ENCODE peak calls at places on chromosomes 11 and 22, in eight cellular contexts. One of them, this sample, is unnamed.

GRCh38 chr11:120184371-120184945 is 26.4 kb upstream of the OAF start:
- DNase-seq in caudate nucleus: no peak
- DNase-seq in T-cell: no peak
- DNase-seq in central memory CD8-positive, alpha-beta T cell: no peak
- DNase-seq in NAMALWA: no peak
- DNase-seq in Calu3: no peak
- DNase-seq in central memory CD4-positive, alpha-beta T cell: no peak
- DNase-seq in T-helper 9 cell: no peak
- DNase-seq in this sample: no peak

GRCh38 chr11:68016161-68016903 is 6.2 kb downstream of the ALDH3B1 start:
- DNase-seq in caudate nucleus: no peak
- DNase-seq in T-cell: no peak
- DNase-seq in central memory CD8-positive, alpha-beta T cell: no peak
- DNase-seq in NAMALWA: peak; percentile 34
- DNase-seq in Calu3: no peak
- DNase-seq in central memory CD4-positive, alpha-beta T cell: no peak
- DNase-seq in T-helper 9 cell: no peak
- DNase-seq in this sample: no peak

GRCh38 chr11:102111787-102112653 is 1.8 kb downstream of the YAP1 start:
- DNase-seq in caudate nucleus: no peak
- DNase-seq in T-cell: no peak
- DNase-seq in central memory CD8-positive, alpha-beta T cell: no peak
- DNase-seq in NAMALWA: no peak
- DNase-seq in Calu3: no peak
- DNase-seq in central memory CD4-positive, alpha-beta T cell: peak; percentile 28
- DNase-seq in T-helper 9 cell: no peak
- DNase-seq in this sample: no peak

GRCh38 chr22:33438273-33438672 is 380.1 kb upstream of the SYN3 start:
- DNase-seq in caudate nucleus: peak; percentile 18
- DNase-seq in T-cell: no peak
- DNase-seq in central memory CD8-positive, alpha-beta T cell: no peak
- DNase-seq in NAMALWA: no peak
- DNase-seq in Calu3: peak; percentile 21
- DNase-seq in central memory CD4-positive, alpha-beta T cell: no peak
- DNase-seq in T-helper 9 cell: no peak
- DNase-seq in this sample: peak; percentile 5

GRCh38 chr11:75487366-75487765 is 38.4 kb downstream of the GDPD5 start:
- DNase-seq in caudate nucleus: no peak
- DNase-seq in T-cell: no peak
- DNase-seq in central memory CD8-positive, alpha-beta T cell: no peak
- DNase-seq in NAMALWA: no peak
- DNase-seq in Calu3: no peak
- DNase-seq in central memory CD4-positive, alpha-beta T cell: no peak
- DNase-seq in T-helper 9 cell: no peak
- DNase-seq in this sample: no peak

GRCh38 chr11:101912823-101913284 is 2.0 kb upstream of the CEP126 start:
- DNase-seq in caudate nucleus: no peak
- DNase-seq in T-cell: no peak
- DNase-seq in central memory CD8-positive, alpha-beta T cell: no peak
- DNase-seq in NAMALWA: no peak
- DNase-seq in Calu3: no peak
- DNase-seq in central memory CD4-positive, alpha-beta T cell: no peak
- DNase-seq in T-helper 9 cell: no peak
- DNase-seq in this sample: no peak

GRCh38 chr11:86477495-86478155 is 102.9 kb downstream of the CCDC81 start:
- DNase-seq in caudate nucleus: no peak
- DNase-seq in T-cell: no peak
- DNase-seq in central memory CD8-positive, alpha-beta T cell: no peak
- DNase-seq in NAMALWA: no peak
- DNase-seq in Calu3: no peak
- DNase-seq in central memory CD4-positive, alpha-beta T cell: no peak
- DNase-seq in T-helper 9 cell: no peak
- DNase-seq in this sample: no peak

GRCh38 chr22:25057013-25057881 is 104.7 kb downstream of the KIAA1671 start:
- DNase-seq in caudate nucleus: peak; percentile 42
- DNase-seq in T-cell: peak; percentile 18
- DNase-seq in central memory CD8-positive, alpha-beta T cell: peak; percentile 58
- DNase-seq in NAMALWA: peak; percentile 72
- DNase-seq in Calu3: peak; percentile 86
- DNase-seq in central memory CD4-positive, alpha-beta T cell: peak; percentile 55
- DNase-seq in T-helper 9 cell: peak; percentile 76
- DNase-seq in this sample: peak; percentile 42

GRCh38 chr22:39098026-39098425 is 982 bp downstream of the APOBEC3H start:
- DNase-seq in caudate nucleus: no peak
- DNase-seq in T-cell: no peak
- DNase-seq in central memory CD8-positive, alpha-beta T cell: no peak
- DNase-seq in NAMALWA: no peak
- DNase-seq in Calu3: no peak
- DNase-seq in central memory CD4-positive, alpha-beta T cell: no peak
- DNase-seq in T-helper 9 cell: no peak
- DNase-seq in this sample: no peak

GRCh38 chr11:12906501-12906900 is 102.6 kb upstream of the RASSF10 start:
- DNase-seq in caudate nucleus: no peak
- DNase-seq in T-cell: no peak
- DNase-seq in central memory CD8-positive, alpha-beta T cell: no peak
- DNase-seq in NAMALWA: no peak
- DNase-seq in Calu3: no peak
- DNase-seq in central memory CD4-positive, alpha-beta T cell: no peak
- DNase-seq in T-helper 9 cell: no peak
- DNase-seq in this sample: no peak

GRCh38 chr11:87263439-87263838 is 225.7 kb downstream of the TMEM135 start:
- DNase-seq in caudate nucleus: no peak
- DNase-seq in T-cell: no peak
- DNase-seq in central memory CD8-positive, alpha-beta T cell: no peak
- DNase-seq in NAMALWA: no peak
- DNase-seq in Calu3: no peak
- DNase-seq in central memory CD4-positive, alpha-beta T cell: no peak
- DNase-seq in T-helper 9 cell: no peak
- DNase-seq in this sample: no peak

GRCh38 chr22:36300396-36301212 is 47.7 kb downstream of the APOL1 start:
- DNase-seq in caudate nucleus: no peak
- DNase-seq in T-cell: no peak
- DNase-seq in central memory CD8-positive, alpha-beta T cell: no peak
- DNase-seq in NAMALWA: no peak
- DNase-seq in Calu3: no peak
- DNase-seq in central memory CD4-positive, alpha-beta T cell: no peak
- DNase-seq in T-helper 9 cell: no peak
- DNase-seq in this sample: no peak

GRCh38 chr22:46830001-46830715 is 67.7 kb downstream of the TBC1D22A start:
- DNase-seq in caudate nucleus: no peak
- DNase-seq in T-cell: no peak
- DNase-seq in central memory CD8-positive, alpha-beta T cell: no peak
- DNase-seq in NAMALWA: no peak
- DNase-seq in Calu3: peak; percentile 69
- DNase-seq in central memory CD4-positive, alpha-beta T cell: no peak
- DNase-seq in T-helper 9 cell: no peak
- DNase-seq in this sample: no peak

GRCh38 chr22:33922268-33922667 is 2.0 kb upstream of the LARGE1 start:
- DNase-seq in caudate nucleus: peak; percentile 39
- DNase-seq in T-cell: no peak
- DNase-seq in central memory CD8-positive, alpha-beta T cell: no peak
- DNase-seq in NAMALWA: peak; percentile 54
- DNase-seq in Calu3: peak; percentile 13
- DNase-seq in central memory CD4-positive, alpha-beta T cell: peak; percentile 8
- DNase-seq in T-helper 9 cell: no peak
- DNase-seq in this sample: peak; percentile 17

GRCh38 chr11:18792066-18792591 is 531 bp upstream of the PTPN5 start:
- DNase-seq in caudate nucleus: no peak
- DNase-seq in T-cell: no peak
- DNase-seq in central memory CD8-positive, alpha-beta T cell: no peak
- DNase-seq in NAMALWA: no peak
- DNase-seq in Calu3: no peak
- DNase-seq in central memory CD4-positive, alpha-beta T cell: no peak
- DNase-seq in T-helper 9 cell: no peak
- DNase-seq in this sample: no peak

GRCh38 chr11:73565804-73566203 is 32.1 kb downstream of the FAM168A start:
- DNase-seq in caudate nucleus: no peak
- DNase-seq in T-cell: no peak
- DNase-seq in central memory CD8-positive, alpha-beta T cell: no peak
- DNase-seq in NAMALWA: no peak
- DNase-seq in Calu3: no peak
- DNase-seq in central memory CD4-positive, alpha-beta T cell: no peak
- DNase-seq in T-helper 9 cell: no peak
- DNase-seq in this sample: no peak

GRCh38 chr11:43925063-43925931 is 17.1 kb upstream of the C11orf96 start:
- DNase-seq in caudate nucleus: no peak
- DNase-seq in T-cell: no peak
- DNase-seq in central memory CD8-positive, alpha-beta T cell: no peak
- DNase-seq in NAMALWA: no peak
- DNase-seq in Calu3: no peak
- DNase-seq in central memory CD4-positive, alpha-beta T cell: no peak
- DNase-seq in T-helper 9 cell: no peak
- DNase-seq in this sample: no peak

GRCh38 chr11:105609341-105609781 is 512 bp upstream of the GRIA4 start:
- DNase-seq in caudate nucleus: peak; percentile 58
- DNase-seq in T-cell: no peak
- DNase-seq in central memory CD8-positive, alpha-beta T cell: no peak
- DNase-seq in NAMALWA: peak; percentile 37
- DNase-seq in Calu3: peak; percentile 20
- DNase-seq in central memory CD4-positive, alpha-beta T cell: no peak
- DNase-seq in T-helper 9 cell: no peak
- DNase-seq in this sample: peak; percentile 67

GRCh38 chr11:77035041-77035440 is 843 bp downstream of the B3GNT6 start:
- DNase-seq in caudate nucleus: no peak
- DNase-seq in T-cell: no peak
- DNase-seq in central memory CD8-positive, alpha-beta T cell: no peak
- DNase-seq in NAMALWA: no peak
- DNase-seq in Calu3: no peak
- DNase-seq in central memory CD4-positive, alpha-beta T cell: no peak
- DNase-seq in T-helper 9 cell: no peak
- DNase-seq in this sample: no peak

GRCh38 chr11:45453721-45454120 is 167.6 kb upstream of the SYT13 start:
- DNase-seq in caudate nucleus: no peak
- DNase-seq in T-cell: no peak
- DNase-seq in central memory CD8-positive, alpha-beta T cell: no peak
- DNase-seq in NAMALWA: no peak
- DNase-seq in Calu3: no peak
- DNase-seq in central memory CD4-positive, alpha-beta T cell: no peak
- DNase-seq in T-helper 9 cell: no peak
- DNase-seq in this sample: no peak

GRCh38 chr11:115580927-115581680 is 76.9 kb upstream of the CADM1 start:
- DNase-seq in caudate nucleus: no peak
- DNase-seq in T-cell: no peak
- DNase-seq in central memory CD8-positive, alpha-beta T cell: no peak
- DNase-seq in NAMALWA: no peak
- DNase-seq in Calu3: no peak
- DNase-seq in central memory CD4-positive, alpha-beta T cell: no peak
- DNase-seq in T-helper 9 cell: no peak
- DNase-seq in this sample: no peak

GRCh38 chr22:31229402-31230140 is 17.5 kb downstream of the LIMK2 start:
- DNase-seq in caudate nucleus: no peak
- DNase-seq in T-cell: no peak
- DNase-seq in central memory CD8-positive, alpha-beta T cell: no peak
- DNase-seq in NAMALWA: peak; percentile 19
- DNase-seq in Calu3: no peak
- DNase-seq in central memory CD4-positive, alpha-beta T cell: no peak
- DNase-seq in T-helper 9 cell: no peak
- DNase-seq in this sample: no peak

GRCh38 chr11:83319346-83319745 is 33.2 kb upstream of the CCDC90B start:
- DNase-seq in caudate nucleus: no peak
- DNase-seq in T-cell: no peak
- DNase-seq in central memory CD8-positive, alpha-beta T cell: no peak
- DNase-seq in NAMALWA: no peak
- DNase-seq in Calu3: no peak
- DNase-seq in central memory CD4-positive, alpha-beta T cell: no peak
- DNase-seq in T-helper 9 cell: no peak
- DNase-seq in this sample: no peak

GRCh38 chr11:78940500-78941225 is 366.0 kb upstream of the NARS2 start:
- DNase-seq in caudate nucleus: no peak
- DNase-seq in T-cell: no peak
- DNase-seq in central memory CD8-positive, alpha-beta T cell: no peak
- DNase-seq in NAMALWA: no peak
- DNase-seq in Calu3: no peak
- DNase-seq in central memory CD4-positive, alpha-beta T cell: no peak
- DNase-seq in T-helper 9 cell: no peak
- DNase-seq in this sample: no peak

GRCh38 chr11:69208190-69209037 is 52.7 kb downstream of the SMIM38 start:
- DNase-seq in caudate nucleus: no peak
- DNase-seq in T-cell: no peak
- DNase-seq in central memory CD8-positive, alpha-beta T cell: no peak
- DNase-seq in NAMALWA: no peak
- DNase-seq in Calu3: no peak
- DNase-seq in central memory CD4-positive, alpha-beta T cell: no peak
- DNase-seq in T-helper 9 cell: no peak
- DNase-seq in this sample: no peak

GRCh38 chr11:71139516-71140205 is 112.7 kb downstream of the SHANK2 start:
- DNase-seq in caudate nucleus: peak; percentile 93
- DNase-seq in T-cell: no peak
- DNase-seq in central memory CD8-positive, alpha-beta T cell: no peak
- DNase-seq in NAMALWA: no peak
- DNase-seq in Calu3: peak; percentile 45
- DNase-seq in central memory CD4-positive, alpha-beta T cell: no peak
- DNase-seq in T-helper 9 cell: no peak
- DNase-seq in this sample: peak; percentile 81

GRCh38 chr22:31530816-31531180 is 34.5 kb downstream of the SFI1 start:
- DNase-seq in caudate nucleus: no peak
- DNase-seq in T-cell: no peak
- DNase-seq in central memory CD8-positive, alpha-beta T cell: no peak
- DNase-seq in NAMALWA: no peak
- DNase-seq in Calu3: no peak
- DNase-seq in central memory CD4-positive, alpha-beta T cell: no peak
- DNase-seq in T-helper 9 cell: no peak
- DNase-seq in this sample: no peak

GRCh38 chr22:43821606-43822425 is 9.7 kb upstream of the EFCAB6 start:
- DNase-seq in caudate nucleus: no peak
- DNase-seq in T-cell: no peak
- DNase-seq in central memory CD8-positive, alpha-beta T cell: no peak
- DNase-seq in NAMALWA: no peak
- DNase-seq in Calu3: no peak
- DNase-seq in central memory CD4-positive, alpha-beta T cell: no peak
- DNase-seq in T-helper 9 cell: no peak
- DNase-seq in this sample: no peak

GRCh38 chr11:12390687-12391110 is 13.3 kb downstream of the PARVA start:
- DNase-seq in caudate nucleus: no peak
- DNase-seq in T-cell: no peak
- DNase-seq in central memory CD8-positive, alpha-beta T cell: no peak
- DNase-seq in NAMALWA: no peak
- DNase-seq in Calu3: no peak
- DNase-seq in central memory CD4-positive, alpha-beta T cell: no peak
- DNase-seq in T-helper 9 cell: no peak
- DNase-seq in this sample: no peak

GRCh38 chr11:45094958-45095690 is 51.3 kb upstream of the PRDM11 start:
- DNase-seq in caudate nucleus: no peak
- DNase-seq in T-cell: no peak
- DNase-seq in central memory CD8-positive, alpha-beta T cell: no peak
- DNase-seq in NAMALWA: no peak
- DNase-seq in Calu3: no peak
- DNase-seq in central memory CD4-positive, alpha-beta T cell: no peak
- DNase-seq in T-helper 9 cell: no peak
- DNase-seq in this sample: no peak

GRCh38 chr11:61267437-61267841 is 26.5 kb downstream of the PGA5 start:
- DNase-seq in caudate nucleus: no peak
- DNase-seq in T-cell: no peak
- DNase-seq in central memory CD8-positive, alpha-beta T cell: no peak
- DNase-seq in NAMALWA: no peak
- DNase-seq in Calu3: no peak
- DNase-seq in central memory CD4-positive, alpha-beta T cell: no peak
- DNase-seq in T-helper 9 cell: no peak
- DNase-seq in this sample: no peak

GRCh38 chr11:117076941-117077659 is 21.1 kb downstream of the SIK3 start:
- DNase-seq in caudate nucleus: no peak
- DNase-seq in T-cell: no peak
- DNase-seq in central memory CD8-positive, alpha-beta T cell: no peak
- DNase-seq in NAMALWA: no peak
- DNase-seq in Calu3: no peak
- DNase-seq in central memory CD4-positive, alpha-beta T cell: no peak
- DNase-seq in T-helper 9 cell: no peak
- DNase-seq in this sample: no peak

GRCh38 chr22:44578115-44578457 is 80.1 kb upstream of the RTL6 start:
- DNase-seq in caudate nucleus: no peak
- DNase-seq in T-cell: no peak
- DNase-seq in central memory CD8-positive, alpha-beta T cell: no peak
- DNase-seq in NAMALWA: no peak
- DNase-seq in Calu3: no peak
- DNase-seq in central memory CD4-positive, alpha-beta T cell: no peak
- DNase-seq in T-helper 9 cell: no peak
- DNase-seq in this sample: no peak

GRCh38 chr11:117438371-117439000 is 110.8 kb downstream of the CEP164 start:
- DNase-seq in caudate nucleus: peak; percentile 52
- DNase-seq in T-cell: no peak
- DNase-seq in central memory CD8-positive, alpha-beta T cell: no peak
- DNase-seq in NAMALWA: no peak
- DNase-seq in Calu3: no peak
- DNase-seq in central memory CD4-positive, alpha-beta T cell: no peak
- DNase-seq in T-helper 9 cell: no peak
- DNase-seq in this sample: no peak